ENCODE peak calls at places on chromosomes 4 and X, in ten cellular contexts. E, N, S, Q, C, W, X, B, R and A are unnamed samples.

GRCh38 chrX:122943918-122944317 is 240.2 kb upstream of the GRIA3 start:
- DNase-seq in E (peak), N (peak), S (peak), Q (no peak), C (no peak), W (peak), X (no peak), B (no peak), R (no peak), A (no peak)

GRCh38 chr4:89254847-89255246 is 52.8 kb downstream of the GPRIN3 start:
- DNase-seq in E (peak), N (no peak), S (peak), Q (peak), C (no peak), W (peak), X (no peak), B (no peak), R (peak), A (no peak)

GRCh38 chr4:77349796-77350195 is 192.8 kb downstream of the CCNG2 start:
- DNase-seq in E (no peak), N (no peak), S (peak), Q (no peak), C (no peak), W (peak), X (no peak), B (no peak), R (no peak), A (no peak)

GRCh38 chr4:155509619-155510018 is 132.9 kb upstream of the MAP9 start:
- DNase-seq in E (peak), N (no peak), S (peak), Q (no peak), C (no peak), W (no peak), X (no peak), B (no peak), R (peak), A (no peak)

GRCh38 chrX:71938371-71938770 is 27.7 kb downstream of the NHSL2 start:
- DNase-seq in E (no peak), N (no peak), S (no peak), Q (no peak), C (no peak), W (no peak), X (no peak), B (no peak), R (no peak), A (no peak)

GRCh38 chr4:22385615-22386014 is 130.3 kb downstream of the ADGRA3 start:
- DNase-seq in E (peak), N (no peak), S (peak), Q (no peak), C (no peak), W (peak), X (no peak), B (no peak), R (peak), A (no peak)

GRCh38 chr4:184885602-184886001 is 59.8 kb upstream of the ACSL1 start:
- DNase-seq in E (no peak), N (no peak), S (peak), Q (no peak), C (no peak), W (no peak), X (no peak), B (no peak), R (no peak), A (no peak)

GRCh38 chr4:182207806-182208483 is 35.3 kb upstream of the TENM3 start:
- DNase-seq in E (peak), N (peak), S (peak), Q (no peak), C (no peak), W (peak), X (no peak), B (no peak), R (peak), A (no peak)

GRCh38 chrX:24494544-24495113 is 29.5 kb downstream of the PDK3 start:
- DNase-seq in E (peak), N (peak), S (peak), Q (peak), C (no peak), W (peak), X (no peak), B (no peak), R (peak), A (no peak)

GRCh38 chr4:2413821-2414610 is 4.4 kb downstream of the ZFYVE28 start:
- DNase-seq in E (no peak), N (no peak), S (peak), Q (peak), C (no peak), W (peak), X (no peak), B (no peak), R (no peak), A (peak)

GRCh38 chr4:20773144-20773997 is 73.1 kb downstream of the PACRGL start:
- DNase-seq in E (peak), N (peak), S (peak), Q (peak), C (no peak), W (peak), X (no peak), B (no peak), R (peak), A (no peak)

GRCh38 chr4:163003979-163004378 is 162.7 kb downstream of the NAF1 start:
- DNase-seq in E (no peak), N (no peak), S (no peak), Q (no peak), C (no peak), W (no peak), X (no peak), B (no peak), R (no peak), A (no peak)

GRCh38 chrX:155666741-155667140 is 54.0 kb upstream of the TMLHE start:
- DNase-seq in E (no peak), N (no peak), S (no peak), Q (no peak), C (no peak), W (no peak), X (no peak), B (no peak), R (no peak), A (no peak)

GRCh38 chr4:76570141-76570989 is 135.3 kb downstream of the SHROOM3 start:
- DNase-seq in E (peak), N (peak), S (peak), Q (no peak), C (no peak), W (peak), X (no peak), B (no peak), R (peak), A (no peak)

GRCh38 chr4:138087181-138087714 is 154.9 kb downstream of the SLC7A11 start:
- DNase-seq in E (no peak), N (no peak), S (peak), Q (no peak), C (no peak), W (no peak), X (no peak), B (no peak), R (no peak), A (no peak)

GRCh38 chr4:156779774-156780173 is 191.8 kb downstream of the PDGFC start:
- DNase-seq in E (peak), N (peak), S (peak), Q (no peak), C (no peak), W (peak), X (no peak), B (no peak), R (peak), A (no peak)

GRCh38 chr4:100417565-100417964 is 100.3 kb downstream of the EMCN start:
- DNase-seq in E (peak), N (no peak), S (peak), Q (no peak), C (no peak), W (peak), X (no peak), B (no peak), R (peak), A (no peak)

GRCh38 chr4:40418430-40419230 is 83.5 kb downstream of the CHRNA9 start:
- DNase-seq in E (no peak), N (no peak), S (no peak), Q (no peak), C (no peak), W (no peak), X (no peak), B (no peak), R (no peak), A (no peak)

GRCh38 chrX:130082244-130083106 is 27.8 kb downstream of the ELF4 start:
- DNase-seq in E (peak), N (no peak), S (no peak), Q (peak), C (no peak), W (peak), X (peak), B (peak), R (no peak), A (peak)
- H3K4me3 ChIP-seq in E (no peak), N (no peak), S (no peak), Q (no peak), C (peak), W (no peak), X (no peak), B (no peak), R (no peak), A (no peak)

GRCh38 chr4:103425406-103425805 is 227.3 kb upstream of the CENPE start:
- DNase-seq in E (no peak), N (no peak), S (no peak), Q (no peak), C (no peak), W (no peak), X (no peak), B (no peak), R (no peak), A (no peak)
- H3K4me3 ChIP-seq in E (no peak), N (no peak), S (no peak), Q (no peak), C (no peak), W (no peak), X (no peak), B (no peak), R (no peak), A (no peak)

DNA sequence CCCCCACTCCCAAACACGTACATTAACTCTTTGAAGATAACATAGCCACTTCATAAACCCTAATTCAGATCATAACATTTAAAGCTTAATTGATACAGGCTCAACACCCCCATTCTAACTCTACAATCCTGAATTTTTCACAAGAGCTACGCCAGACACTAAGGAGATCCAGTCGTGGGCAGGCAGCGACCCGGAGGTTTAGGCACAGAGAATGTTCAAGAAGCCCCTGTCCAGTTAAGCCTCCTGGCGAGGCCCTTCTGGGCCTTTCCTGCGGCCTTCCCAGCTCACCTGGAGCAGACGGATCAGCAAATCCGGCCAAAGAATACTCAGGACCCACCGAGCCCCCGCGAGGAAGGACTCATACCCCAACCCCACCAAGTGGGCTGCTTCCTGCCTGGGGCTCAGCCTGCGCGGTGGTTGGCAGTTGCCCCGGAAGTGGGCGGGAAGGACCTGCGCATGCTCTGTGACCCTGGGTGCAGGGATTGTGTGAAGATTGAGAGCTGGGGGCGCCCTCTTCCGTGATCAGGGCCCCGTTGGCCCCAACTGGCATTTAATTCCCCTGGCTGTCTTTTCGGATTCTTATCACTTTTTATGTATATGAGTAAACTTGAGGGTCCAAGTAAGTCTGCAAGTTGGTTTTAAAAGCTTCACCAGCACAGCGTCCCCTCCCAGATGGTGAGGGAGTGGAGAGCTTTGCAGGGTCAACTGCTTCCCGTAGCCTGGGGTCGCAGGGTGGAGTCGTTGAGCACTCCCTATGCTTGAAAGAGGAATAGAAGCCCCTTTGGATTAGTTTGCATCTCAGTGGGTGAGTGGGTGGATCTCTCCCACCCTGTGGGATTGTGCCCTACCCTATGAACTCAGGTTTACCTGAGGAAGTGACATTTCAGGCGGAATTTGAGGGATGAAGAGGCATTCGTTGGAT is at the start of gene TRIM61:
- DNase-seq in E (peak), N (no peak), S (peak), Q (peak), C (peak), W (peak), X (peak), B (peak), R (peak), A (peak)
- H3K4me3 ChIP-seq in E (peak), N (peak), S (peak), Q (no peak), C (peak), W (peak), X (peak), B (peak), R (peak), A (peak)

GRCh38 chrX:21375795-21376069 is 1.5 kb downstream of the CNKSR2 start:
- DNase-seq in E (no peak), N (no peak), S (no peak), Q (no peak), C (no peak), W (no peak), X (no peak), B (no peak), R (no peak), A (no peak)
- H3K4me3 ChIP-seq in E (no peak), N (no peak), S (no peak), Q (no peak), C (peak), W (no peak), X (peak), B (no peak), R (no peak), A (no peak)

GRCh38 chr4:122895336-122895995 is 26.9 kb downstream of the NUDT6 start:
- DNase-seq in E (no peak), N (no peak), S (peak), Q (no peak), C (no peak), W (no peak), X (no peak), B (no peak), R (no peak), A (no peak)

GRCh38 chr4:122899682-122900081 is 22.7 kb downstream of the NUDT6 start:
- DNase-seq in E (no peak), N (no peak), S (no peak), Q (no peak), C (no peak), W (no peak), X (no peak), B (no peak), R (no peak), A (no peak)

GRCh38 chr4:122898370-122899150 is 23.8 kb downstream of the NUDT6 start:
- DNase-seq in E (peak), N (peak), S (peak), Q (peak), C (no peak), W (peak), X (no peak), B (no peak), R (peak), A (no peak)

GRCh38 chr4:122894802-122895201 is 27.6 kb downstream of the NUDT6 start:
- DNase-seq in E (peak), N (peak), S (no peak), Q (no peak), C (no peak), W (no peak), X (no peak), B (no peak), R (no peak), A (no peak)

GRCh38 chr4:122896270-122896669 is 26.1 kb downstream of the NUDT6 start:
- DNase-seq in E (no peak), N (no peak), S (no peak), Q (no peak), C (no peak), W (no peak), X (no peak), B (no peak), R (no peak), A (no peak)
- H3K4me3 ChIP-seq in E (no peak), N (no peak), S (no peak), Q (no peak), C (no peak), W (no peak), X (no peak), B (no peak), R (no peak), A (no peak)

GRCh38 chr4:140666889-140667614 is 89.1 kb downstream of the TBC1D9 start:
- DNase-seq in E (no peak), N (no peak), S (no peak), Q (no peak), C (no peak), W (no peak), X (no peak), B (no peak), R (no peak), A (no peak)
- H3K4me3 ChIP-seq in E (no peak), N (no peak), S (no peak), Q (no peak), C (no peak), W (no peak), X (no peak), B (no peak), R (no peak), A (no peak)

DNA sequence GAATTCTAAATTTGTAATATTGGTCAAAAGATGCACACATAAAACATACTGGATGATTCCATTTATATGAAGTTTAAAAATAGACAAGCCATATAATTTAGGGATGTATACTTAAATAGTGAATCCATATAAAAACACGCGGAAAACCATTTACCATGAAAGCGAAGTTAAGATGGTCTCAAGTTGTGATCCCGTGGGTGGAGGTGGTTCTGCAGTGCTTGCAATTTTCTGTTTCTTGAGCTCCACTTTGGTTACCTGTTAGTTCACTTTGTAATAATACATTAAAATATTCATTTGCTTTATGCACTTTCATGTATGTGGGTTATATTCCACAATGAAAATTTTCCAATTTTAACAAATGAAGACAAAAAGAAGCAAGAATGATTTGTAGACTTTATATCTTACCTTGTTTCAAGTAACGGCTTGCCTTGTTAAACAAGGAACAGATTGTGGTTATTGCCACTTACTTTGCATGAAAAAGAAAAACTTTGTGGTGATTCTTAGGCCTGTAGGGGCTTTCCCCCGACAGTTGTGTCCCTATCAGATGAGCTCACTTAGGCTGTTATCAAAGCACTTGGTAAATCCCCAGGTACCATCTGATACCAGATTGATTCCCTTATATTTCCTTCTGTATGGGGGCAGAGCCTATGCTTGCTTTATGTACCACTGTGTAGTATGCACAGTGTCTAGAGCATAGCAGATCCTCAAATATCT is 12.2 kb downstream of the UCP1 start:
- DNase-seq in E (no peak), N (no peak), S (no peak), Q (no peak), C (no peak), W (no peak), X (no peak), B (no peak), R (no peak), A (no peak)
- H3K4me3 ChIP-seq in E (no peak), N (no peak), S (no peak), Q (no peak), C (no peak), W (no peak), X (no peak), B (no peak), R (no peak), A (no peak)

GRCh38 chrX:47191331-47191730 is 2.3 kb upstream of the UBA1 start:
- DNase-seq in E (peak), N (no peak), S (peak), Q (peak), C (no peak), W (no peak), X (no peak), B (no peak), R (no peak), A (peak)

GRCh38 chrX:47189906-47190305 is 3.7 kb upstream of the UBA1 start:
- DNase-seq in E (peak), N (no peak), S (no peak), Q (no peak), C (no peak), W (no peak), X (no peak), B (no peak), R (no peak), A (peak)

GRCh38 chrX:47190445-47191269 is 3.0 kb upstream of the UBA1 start:
- DNase-seq in E (peak), N (peak), S (peak), Q (peak), C (peak), W (peak), X (peak), B (peak), R (peak), A (peak)

GRCh38 chrX:47193475-47194241 is at the start of gene UBA1:
- DNase-seq in E (peak), N (peak), S (peak), Q (peak), C (peak), W (peak), X (peak), B (peak), R (peak), A (peak)

GRCh38 chrX:47191806-47192401 is 1.7 kb upstream of the UBA1 start:
- DNase-seq in E (no peak), N (no peak), S (no peak), Q (no peak), C (no peak), W (no peak), X (no peak), B (no peak), R (no peak), A (peak)
- H3K4me3 ChIP-seq in E (peak), N (peak), S (peak), Q (no peak), C (peak), W (peak), X (no peak), B (peak), R (peak), A (no peak)

DNA sequence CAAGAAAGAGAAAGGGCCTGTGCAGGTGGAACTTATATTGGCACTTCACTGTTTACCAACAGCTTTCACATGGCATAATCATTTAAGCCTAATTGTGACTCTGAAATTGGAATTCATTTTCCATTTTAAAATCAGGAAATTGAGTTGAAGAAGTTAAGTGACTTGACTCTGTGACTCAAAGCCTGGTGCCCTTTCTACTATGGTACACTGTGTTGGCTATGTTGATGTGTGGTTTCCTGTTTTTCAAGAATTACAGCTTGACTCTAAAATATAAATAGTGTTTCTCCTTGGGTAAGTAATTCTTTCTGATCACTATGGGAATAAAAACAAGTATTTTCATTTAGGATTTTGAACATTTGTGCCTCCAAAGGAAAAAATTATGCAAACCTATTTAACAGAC is 4.3 kb downstream of the AFF1 start:
- DNase-seq in E (no peak), N (no peak), S (no peak), Q (no peak), C (no peak), W (no peak), X (no peak), B (no peak), R (no peak), A (no peak)
- H3K4me3 ChIP-seq in E (no peak), N (no peak), S (no peak), Q (no peak), C (peak), W (no peak), X (no peak), B (no peak), R (no peak), A (no peak)